ENCODE peak calls at places on chromosome 17, in eight cellular contexts. L is neural progenitor cell, G is PC-3, B is endodermal cell, U is heart left ventricle, K is iPS DF 6.9, O is GM12878, A is mucosa of descending colon. J is an unnamed sample.

GRCh38 chr17:72373910-72374741 is 253.3 kb downstream of the SOX9 start:
- DNase-seq in L (peak), A (no peak), K (no peak), G (peak), B (no peak), O (no peak), U (no peak), J (no peak)

GRCh38 chr17:38605852-38606645 is at the start of gene SRCIN1:
- DNase-seq in K (no peak), U (peak), L (peak), G (peak), O (no peak), A (peak), B (peak), J (no peak)

GRCh38 chr17:2266045-2266864 is 37.3 kb downstream of the SMG6 start:
- DNase-seq in A (no peak), K (no peak), U (no peak), G (no peak), O (peak), L (no peak), B (no peak), J (no peak)

GRCh38 chr17:32626371-32626770 is 139.6 kb downstream of the CDK5R1 start:
- DNase-seq in K (no peak), G (no peak), L (no peak), A (no peak), B (no peak), U (no peak), O (no peak), J (no peak)

GRCh38 chr17:36611345-36612072 is 10.1 kb downstream of the MRM1 start:
- DNase-seq in O (no peak), U (no peak), B (no peak), K (no peak), A (no peak), G (no peak), L (no peak), J (no peak)

GRCh38 chr17:3602499-3602898 is 6.7 kb downstream of the TRPV1 start:
- DNase-seq in G (no peak), O (no peak), U (no peak), L (peak), K (peak), B (peak), A (no peak), J (no peak)

GRCh38 chr17:81387235-81388060 is 7.8 kb upstream of the BAHCC1 start:
- DNase-seq in K (no peak), O (no peak), B (peak), L (peak), U (no peak), G (peak), A (peak), J (no peak)

GRCh38 chr17:15512310-15512709 is 44.9 kb upstream of the CDRT4 start:
- DNase-seq in K (no peak), U (no peak), B (peak), A (no peak), L (no peak), O (no peak), G (no peak), J (no peak)

GRCh38 chr17:58534901-58535421 is 20.5 kb upstream of the MTMR4 start:
- DNase-seq in U (no peak), L (no peak), G (peak), K (no peak), A (no peak), O (no peak), B (no peak), J (no peak)

GRCh38 chr17:5181509-5182305 is 10.0 kb downstream of the ZNF594 start:
- DNase-seq in G (no peak), A (no peak), U (no peak), K (no peak), B (peak), L (no peak), O (no peak), J (no peak)

DNA sequence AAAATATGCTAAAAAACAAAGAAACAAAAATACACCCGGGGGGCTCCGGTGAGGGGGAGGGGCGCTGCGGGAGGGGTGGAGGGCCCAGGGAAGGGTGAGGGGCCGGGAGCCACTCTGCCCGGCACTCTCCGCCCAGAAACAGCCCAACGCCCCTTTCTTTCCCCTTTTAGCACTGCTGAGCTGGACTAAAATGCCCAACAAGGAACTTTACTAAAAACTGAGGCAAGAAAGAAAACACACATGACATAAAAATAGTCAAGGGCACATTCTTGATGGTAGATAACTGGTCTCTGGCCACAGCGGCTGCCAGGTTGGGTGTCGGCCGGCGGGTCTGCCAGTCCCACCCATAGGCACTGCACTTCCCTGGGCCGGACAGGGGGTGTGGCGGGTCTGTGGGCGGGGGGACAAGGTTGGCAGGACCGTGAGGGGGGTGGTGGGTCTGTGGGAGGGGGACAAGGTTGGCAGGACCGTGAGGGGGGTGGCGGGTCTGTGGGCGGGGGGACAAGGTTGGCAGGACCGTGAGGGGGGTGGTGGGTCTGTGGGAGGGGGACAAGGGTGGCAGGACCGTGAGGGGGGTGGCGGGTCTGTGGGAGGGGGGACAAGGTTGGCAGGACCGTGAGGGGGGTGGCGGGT is 20.9 kb downstream of the METRNL start:
- DNase-seq in B (no peak), K (no peak), A (peak), O (no peak), G (no peak), L (no peak), U (no peak), J (no peak)
- H3K4me3 ChIP-seq in B (no peak), K (no peak), A (no peak), O (no peak), G (no peak), L (no peak), U (peak), J (no peak)

GRCh38 chr17:50909765-50910661 is 43.9 kb upstream of the TOB1 start:
- DNase-seq in A (peak), L (no peak), K (no peak), U (no peak), G (no peak), O (no peak), B (no peak), J (no peak)
- H3K4me3 ChIP-seq in A (no peak), L (no peak), K (no peak), U (no peak), G (no peak), O (no peak), B (no peak), J (no peak)

DNA sequence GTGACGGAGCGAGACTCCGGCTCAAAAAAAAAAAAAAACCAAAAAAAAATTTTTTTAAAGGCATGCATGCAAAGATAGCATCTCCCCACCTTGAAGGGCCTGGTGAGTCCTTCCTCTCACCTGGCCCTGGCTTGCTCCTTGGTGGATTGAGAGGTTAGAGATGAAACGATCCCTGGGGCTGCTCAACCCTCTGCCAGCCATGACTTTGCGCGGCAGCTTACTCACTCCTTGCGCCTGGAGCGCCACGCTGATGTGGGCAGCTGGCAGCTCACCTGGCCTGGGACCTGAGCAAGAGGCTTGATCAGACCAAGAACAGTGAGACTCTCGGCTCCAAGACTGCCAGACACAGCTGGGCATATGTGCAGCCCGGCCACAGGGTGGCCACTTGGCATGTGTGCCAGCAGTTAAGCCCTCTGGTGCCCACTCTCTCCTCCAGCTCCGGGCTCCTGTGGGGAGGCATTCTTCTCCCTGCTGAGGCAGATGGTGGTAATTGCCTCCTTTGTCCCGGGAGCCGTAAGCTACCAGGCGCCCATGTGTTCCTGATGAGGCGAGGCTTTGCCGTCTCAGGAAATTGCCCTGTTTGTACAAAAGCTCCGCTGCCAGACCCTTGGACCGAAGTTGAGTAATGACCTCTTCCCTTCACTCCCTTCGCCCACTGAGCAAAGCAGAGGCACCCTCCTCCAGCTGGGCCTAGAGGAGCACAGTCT is 5.1 kb upstream of the EVPL start:
- DNase-seq in U (no peak), B (no peak), A (no peak), K (no peak), O (no peak), L (no peak), G (peak), J (no peak)
- H3K4me3 ChIP-seq in U (no peak), B (no peak), A (no peak), K (no peak), O (no peak), L (no peak), G (no peak), J (no peak)

DNA sequence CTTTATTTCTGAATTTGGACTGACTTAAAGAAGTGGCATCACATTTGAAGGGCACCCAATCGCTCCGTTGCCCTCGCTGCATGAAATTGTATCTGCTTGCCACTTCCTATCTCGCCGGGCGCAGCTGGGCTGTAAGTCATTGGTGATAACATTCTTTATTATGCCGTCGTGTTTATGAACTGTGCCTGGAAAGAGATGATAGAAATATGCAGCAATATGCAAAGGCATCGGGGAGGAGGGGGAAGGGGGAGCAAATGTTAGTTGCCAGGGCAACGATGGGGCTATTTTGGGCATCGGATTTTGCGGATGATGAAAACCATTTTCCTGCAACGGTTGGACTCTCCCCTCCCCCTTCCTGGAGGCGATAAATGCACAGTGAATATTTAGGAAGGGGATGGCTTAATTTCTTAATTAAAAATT is 386.9 kb upstream of the TNRC6C start:
- DNase-seq in L (no peak), O (no peak), B (no peak), U (no peak), A (no peak), K (no peak), G (no peak), J (no peak)
- H3K4me3 ChIP-seq in L (peak), O (no peak), B (peak), U (peak), A (no peak), K (no peak), G (no peak), J (no peak)

GRCh38 chr17:76458580-76459490 is 5.9 kb upstream of the UBE2O start:
- DNase-seq in U (peak), L (peak), A (no peak), G (peak), K (no peak), B (peak), O (no peak), J (no peak)

GRCh38 chr17:76461765-76462555 is 5.4 kb upstream of the AANAT start:
- DNase-seq in L (no peak), U (no peak), K (no peak), G (no peak), A (peak), B (peak), O (no peak), J (no peak)

GRCh38 chr17:76462556-76463290 is 4.7 kb upstream of the AANAT start:
- DNase-seq in L (no peak), U (peak), K (no peak), A (peak), O (no peak), G (no peak), B (no peak), J (no peak)

DNA sequence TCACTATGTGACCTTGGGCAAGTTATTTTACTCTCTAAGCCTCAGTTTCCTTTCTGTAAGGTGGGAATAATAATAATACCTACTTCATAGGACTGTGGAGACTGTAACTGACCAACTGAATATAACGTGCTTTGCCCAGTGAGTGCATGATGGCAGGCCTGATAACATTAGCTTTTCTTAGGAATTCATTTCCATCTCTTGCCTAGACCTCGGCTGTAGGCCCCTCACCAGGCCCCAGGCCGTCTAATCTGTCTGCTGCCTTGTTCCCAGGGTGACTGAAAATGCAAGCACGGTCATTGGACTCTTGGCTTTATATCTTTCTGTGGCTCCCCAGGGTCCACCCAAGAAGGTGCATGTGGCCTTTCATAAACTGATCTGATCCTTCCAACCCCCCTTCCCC is 6.7 kb upstream of the UBE2O start:
- DNase-seq in L (no peak), O (no peak), K (no peak), B (no peak), A (no peak), G (no peak), U (no peak), J (no peak)
- H3K4me3 ChIP-seq in L (no peak), O (no peak), K (no peak), B (no peak), A (no peak), G (no peak), U (no peak), J (no peak)

DNA sequence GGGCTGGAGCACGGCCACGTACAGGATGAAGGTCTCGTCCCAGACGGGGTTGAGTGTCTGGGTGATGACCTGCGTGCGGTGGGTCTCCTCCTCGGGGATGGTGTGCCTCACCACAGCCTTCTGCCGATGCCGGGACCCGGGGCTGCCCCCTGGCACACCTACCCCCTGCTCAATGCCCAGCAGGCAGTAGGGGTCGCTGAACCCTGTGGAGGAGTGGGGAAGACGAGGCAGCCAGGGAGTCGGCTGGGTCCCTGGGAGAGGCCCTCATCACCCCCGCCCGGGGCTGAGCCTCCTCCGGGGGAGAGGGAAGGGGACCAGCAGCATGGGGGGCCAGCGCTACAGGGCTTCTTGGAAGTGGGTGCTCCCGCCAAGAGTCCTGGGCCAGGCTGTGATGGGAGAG is 1.8 kb downstream of the UNC13D start:
- DNase-seq in U (no peak), K (no peak), O (no peak), L (no peak), A (no peak), B (no peak), G (no peak), J (no peak)
- H3K4me3 ChIP-seq in U (no peak), K (no peak), O (no peak), L (no peak), A (no peak), B (no peak), G (no peak), J (no peak)

GRCh38 chr17:80005360-80006338 is 30.0 kb downstream of the TBC1D16 start:
- DNase-seq in G (peak), O (no peak), L (peak), A (no peak), U (peak), B (peak), K (no peak), J (no peak)
- H3K4me3 ChIP-seq in G (peak), O (no peak), L (no peak), A (no peak), U (no peak), B (no peak), K (peak), J (peak)

GRCh38 chr17:45948881-45949624 is 50.0 kb upstream of the STH start:
- DNase-seq in A (peak), L (peak), B (peak), O (no peak), U (peak), K (peak), G (peak), J (no peak)
- H3K4me3 ChIP-seq in A (no peak), L (peak), B (peak), O (no peak), U (peak), K (no peak), G (peak), J (no peak)